ENCODE peak calls at places on chromosomes 1 and 21, in eight cellular contexts. C is left lobe of liver; K is Caco-2; S is colonic mucosa; U is COR-L47; H is HCEC 1CT; D is activated CD8-positive, alpha-beta memory T cell treated with anti-CD3 and anti-CD28 coated beads, Interleukin-2, amount 50 U/mL, for 4 hours; L is T-helper 9 cell. I is an unnamed sample.

GRCh38 chr1:41483960-41484844 is at the start of gene EDN2:
- DNase-seq in C (peak), K (no peak), S (peak), U (peak), H (no peak), D (no peak), L (no peak), I (no peak)

GRCh38 chr21:36792505-36792967 is 93.6 kb downstream of the SIM2 start:
- DNase-seq in C (no peak), K (no peak), S (no peak), U (no peak), H (peak), D (no peak), L (no peak), I (no peak)

GRCh38 chr1:173276922-173277800 is 70.0 kb upstream of the TNFSF4 start:
- DNase-seq in C (no peak), K (no peak), S (no peak), U (no peak), H (no peak), D (no peak), L (no peak), I (no peak)

GRCh38 chr1:89672489-89673183 is 39.7 kb downstream of the LRRC8C start:
- DNase-seq in C (no peak), K (no peak), S (no peak), U (no peak), H (peak), D (no peak), L (no peak), I (no peak)

GRCh38 chr1:12544992-12545391 is 73.0 kb downstream of the DHRS3 start:
- DNase-seq in C (no peak), K (no peak), S (no peak), U (no peak), H (no peak), D (peak), L (no peak), I (no peak)

GRCh38 chr21:37208056-37208705 is 59.0 kb downstream of the VPS26C start:
- DNase-seq in C (peak), K (no peak), S (no peak), U (no peak), H (no peak), D (no peak), L (no peak), I (peak)

GRCh38 chr1:228143480-228144212 is 3.6 kb downstream of the GUK1 start:
- DNase-seq in C (no peak), K (no peak), S (no peak), U (no peak), H (no peak), D (no peak), L (no peak), I (no peak)

GRCh38 chr1:40708750-40709099 is 17.2 kb downstream of the NFYC start:
- DNase-seq in C (no peak), K (peak), S (no peak), U (peak), H (peak), D (no peak), L (no peak), I (no peak)

GRCh38 chr1:91731815-91732214 is 154.1 kb downstream of the TGFBR3 start:
- DNase-seq in C (peak), K (no peak), S (no peak), U (no peak), H (no peak), D (peak), L (peak), I (no peak)

GRCh38 chr1:232844791-232845190 is 39.6 kb downstream of the MAP10 start:
- DNase-seq in C (no peak), K (no peak), S (no peak), U (no peak), H (no peak), D (no peak), L (no peak), I (no peak)